ENCODE peak calls at places on chromosomes 16 and 17, in five cellular contexts. One of them, this sample, is unnamed.

GRCh38 chr16:66746682-66747081 is 4.7 kb downstream of the DYNC1LI2 start:
- DNase-seq in GM06990: no peak
- DNase-seq in stomach: no peak
- DNase-seq in tibial artery: no peak
- DNase-seq in iPS DF 6.9: no peak
- DNase-seq in this sample: no peak

GRCh38 chr17:6495450-6496115 is 51.3 kb downstream of the PIMREG start:
- DNase-seq in iPS DF 6.9: no peak
- DNase-seq in stomach: no peak
- DNase-seq in GM06990: no peak
- DNase-seq in tibial artery: no peak
- DNase-seq in this sample: no peak

GRCh38 chr16:68732741-68733399 is 4.2 kb upstream of the CDH1 start:
- DNase-seq in stomach: no peak
- DNase-seq in iPS DF 6.9: no peak
- DNase-seq in tibial artery: no peak
- DNase-seq in GM06990: no peak
- DNase-seq in this sample: no peak

GRCh38 chr17:49298371-49298976 is 63.6 kb downstream of the ZNF652 start:
- DNase-seq in iPS DF 6.9: no peak
- DNase-seq in tibial artery: no peak
- DNase-seq in stomach: no peak
- DNase-seq in GM06990: no peak
- DNase-seq in this sample: no peak

GRCh38 chr17:75048396-75048933 is 1.4 kb downstream of the KCTD2 start:
- DNase-seq in GM06990: no peak
- DNase-seq in stomach: peak; percentile 41
- DNase-seq in tibial artery: peak; percentile 35
- DNase-seq in iPS DF 6.9: no peak
- DNase-seq in this sample: no peak

GRCh38 chr17:54979657-54980056 is 11.1 kb downstream of the STXBP4 start:
- DNase-seq in iPS DF 6.9: no peak
- DNase-seq in tibial artery: no peak
- DNase-seq in stomach: no peak
- DNase-seq in GM06990: no peak
- DNase-seq in this sample: no peak

GRCh38 chr17:70552230-70552981 is 383.1 kb downstream of the KCNJ2 start:
- DNase-seq in iPS DF 6.9: peak; percentile 20
- DNase-seq in GM06990: no peak
- DNase-seq in stomach: no peak
- DNase-seq in tibial artery: no peak
- DNase-seq in this sample: no peak

GRCh38 chr17:77435272-77436057 is 294.7 kb downstream of the SEC14L1 start:
- DNase-seq in tibial artery: no peak
- DNase-seq in GM06990: no peak
- DNase-seq in stomach: no peak
- DNase-seq in iPS DF 6.9: no peak
- DNase-seq in this sample: no peak

GRCh38 chr16:89055313-89055712 is 38.3 kb upstream of the ACSF3 start:
- DNase-seq in iPS DF 6.9: no peak
- DNase-seq in tibial artery: no peak
- DNase-seq in GM06990: no peak
- DNase-seq in stomach: no peak
- DNase-seq in this sample: no peak

GRCh38 chr17:80002690-80003490 is 32.8 kb downstream of the TBC1D16 start:
- DNase-seq in tibial artery: no peak
- DNase-seq in iPS DF 6.9: no peak
- DNase-seq in GM06990: no peak
- DNase-seq in stomach: peak; percentile 50
- DNase-seq in this sample: no peak

GRCh38 chr16:617855-618254 is 12.9 kb upstream of the WFIKKN1 start:
- DNase-seq in iPS DF 6.9: no peak
- DNase-seq in tibial artery: no peak
- DNase-seq in stomach: no peak
- DNase-seq in GM06990: no peak
- DNase-seq in this sample: no peak

GRCh38 chr17:47730681-47731080 is 2.4 kb upstream of the TBX21 start:
- DNase-seq in tibial artery: no peak
- DNase-seq in GM06990: no peak
- DNase-seq in stomach: no peak
- DNase-seq in iPS DF 6.9: no peak
- DNase-seq in this sample: no peak

GRCh38 chr16:50724237-50724747 is 17.6 kb upstream of the CYLD start:
- DNase-seq in GM06990: no peak
- DNase-seq in tibial artery: no peak
- DNase-seq in stomach: no peak
- DNase-seq in iPS DF 6.9: no peak
- DNase-seq in this sample: no peak

GRCh38 chr16:11836653-11837244 is 14.6 kb downstream of the RSL1D1 start:
- DNase-seq in GM06990: no peak
- DNase-seq in iPS DF 6.9: no peak
- DNase-seq in tibial artery: no peak
- DNase-seq in stomach: no peak
- DNase-seq in this sample: no peak

GRCh38 chr17:6546069-6546718 is 10.2 kb downstream of the PITPNM3 start:
- DNase-seq in iPS DF 6.9: no peak
- DNase-seq in stomach: no peak
- DNase-seq in GM06990: no peak
- DNase-seq in tibial artery: no peak
- DNase-seq in this sample: no peak

GRCh38 chr17:1271441-1271840 is 1.2 kb downstream of the BHLHA9 start:
- DNase-seq in stomach: no peak
- DNase-seq in tibial artery: no peak
- DNase-seq in GM06990: no peak
- DNase-seq in iPS DF 6.9: no peak
- DNase-seq in this sample: no peak

GRCh38 chr17:79844869-79845600 is 5.8 kb upstream of the CBX4 start:
- DNase-seq in iPS DF 6.9: no peak
- DNase-seq in tibial artery: no peak
- DNase-seq in stomach: peak; percentile 60
- DNase-seq in GM06990: no peak
- DNase-seq in this sample: no peak

DNA sequence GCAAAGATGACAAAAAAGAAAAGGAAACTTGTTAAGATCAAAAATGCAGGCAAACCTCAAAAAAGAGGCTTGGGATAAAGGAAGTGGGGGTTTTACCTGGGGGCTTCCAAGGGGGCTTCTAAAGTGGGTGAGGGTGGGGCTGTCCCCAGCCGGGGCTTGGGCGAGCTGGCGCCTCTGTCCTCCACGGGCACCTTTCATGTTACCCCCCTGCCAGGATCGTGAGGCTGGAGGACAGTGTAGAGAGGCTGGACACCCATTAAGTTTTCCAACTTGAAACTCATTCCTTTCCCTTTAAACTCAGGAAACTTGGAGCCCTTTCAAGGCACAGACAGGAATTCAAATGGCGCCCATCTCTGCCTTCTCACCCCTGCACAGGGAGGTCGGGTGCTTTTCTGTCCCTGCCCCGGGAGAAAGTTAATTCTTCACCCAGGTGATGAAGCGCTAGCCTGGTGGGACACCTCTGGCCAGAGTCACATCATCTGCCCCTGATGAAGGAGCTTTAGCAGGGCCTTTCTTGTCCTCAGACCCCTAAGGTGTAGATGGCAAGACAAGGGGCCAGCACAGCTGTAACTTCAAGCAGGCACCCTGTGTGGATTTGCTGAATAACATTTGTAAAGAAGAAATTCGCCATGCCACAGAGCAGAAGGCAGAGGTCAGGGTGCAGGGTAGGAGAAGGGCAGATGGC is 87.3 kb downstream of the C16orf78 start:
- DNase-seq in GM06990: no peak
- DNase-seq in tibial artery: no peak
- DNase-seq in iPS DF 6.9: no peak
- DNase-seq in stomach: peak; percentile 7
- DNase-seq in this sample: peak; percentile 72
- H3K36me3 ChIP-seq in GM06990: no peaks in the 10 kb centered on the region
- H3K36me3 ChIP-seq in tibial artery: no peaks in the 10 kb centered on the region
- H3K36me3 ChIP-seq in iPS DF 6.9: no peaks in the 10 kb centered on the region
- H3K36me3 ChIP-seq in stomach: no peaks in the 10 kb centered on the region
- H3K36me3 ChIP-seq in this sample: no peaks in the 10 kb centered on the region

DNA sequence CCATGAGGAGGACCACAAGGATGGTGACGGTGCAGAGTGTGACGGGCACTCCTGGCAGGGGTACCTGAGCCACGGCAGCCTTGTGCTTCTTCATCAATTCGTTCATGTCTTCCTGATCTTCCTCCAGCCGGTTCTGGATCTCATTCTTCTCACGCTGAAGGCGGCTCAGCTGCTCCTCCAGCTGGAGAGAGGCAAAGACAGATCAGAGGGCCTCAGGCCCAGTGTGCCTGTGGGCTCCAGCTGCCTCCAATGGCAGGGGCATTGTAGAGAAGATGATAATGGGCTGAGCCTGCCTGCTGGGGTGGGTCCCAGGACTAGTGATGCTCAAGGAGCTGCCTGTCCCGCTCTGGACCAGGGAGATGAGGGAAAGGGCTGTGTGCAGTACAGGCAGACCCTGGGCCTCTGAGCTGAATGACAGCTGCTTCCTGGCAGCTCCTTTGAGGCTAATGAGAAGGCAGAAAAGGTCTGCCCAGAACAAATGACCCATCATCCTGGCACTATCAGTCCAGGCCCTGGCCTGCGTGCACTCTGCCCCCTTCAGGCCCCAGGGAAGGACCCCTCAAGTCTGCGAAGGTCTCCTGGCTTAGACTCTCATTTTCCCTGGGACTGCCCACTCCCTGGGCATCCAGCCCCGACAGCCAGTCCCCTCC is 47.9 kb downstream of the PIPOX start:
- DNase-seq in stomach: no peak
- DNase-seq in GM06990: no peak
- DNase-seq in iPS DF 6.9: no peak
- DNase-seq in tibial artery: no peak
- DNase-seq in this sample: no peak
- H3K36me3 ChIP-seq in stomach: peaks cover 100% of the 10 kb centered on the region
- H3K36me3 ChIP-seq in GM06990: peaks cover 36% of the 10 kb centered on the region
- H3K36me3 ChIP-seq in iPS DF 6.9: peaks cover 26% of the 10 kb centered on the region
- H3K36me3 ChIP-seq in tibial artery: peaks cover 78% of the 10 kb centered on the region
- H3K36me3 ChIP-seq in this sample: peaks cover 89% of the 10 kb centered on the region

GRCh38 chr17:40021471-40021961 is 6.3 kb downstream of the CSF3 start:
- DNase-seq in GM06990: no peak
- DNase-seq in stomach: no peak
- DNase-seq in tibial artery: peak; percentile 46
- DNase-seq in iPS DF 6.9: no peak
- DNase-seq in this sample: no peak
- H3K36me3 ChIP-seq in GM06990: peaks cover 42% of the 10 kb centered on the region
- H3K36me3 ChIP-seq in stomach: peaks cover 68% of the 10 kb centered on the region
- H3K36me3 ChIP-seq in tibial artery: peaks cover 47% of the 10 kb centered on the region
- H3K36me3 ChIP-seq in iPS DF 6.9: peaks cover 34% of the 10 kb centered on the region
- H3K36me3 ChIP-seq in this sample: no peaks in the 10 kb centered on the region

GRCh38 chr16:2077696-2078095 is 29.9 kb downstream of the TSC2 start:
- DNase-seq in stomach: no peak
- DNase-seq in iPS DF 6.9: no peak
- DNase-seq in GM06990: no peak
- DNase-seq in tibial artery: no peak
- DNase-seq in this sample: no peak
- H3K36me3 ChIP-seq in stomach: peaks cover 100% of the 10 kb centered on the region
- H3K36me3 ChIP-seq in iPS DF 6.9: peaks cover 25% of the 10 kb centered on the region
- H3K36me3 ChIP-seq in GM06990: peaks cover 25% of the 10 kb centered on the region
- H3K36me3 ChIP-seq in tibial artery: peaks cover 37% of the 10 kb centered on the region
- H3K36me3 ChIP-seq in this sample: no peaks in the 10 kb centered on the region

GRCh38 chr17:40329981-40330794 is 21.2 kb downstream of the RARA start:
- DNase-seq in stomach: peak; percentile 76
- DNase-seq in tibial artery: no peak
- DNase-seq in iPS DF 6.9: no peak
- DNase-seq in GM06990: no peak
- DNase-seq in this sample: no peak
- H3K36me3 ChIP-seq in stomach: peaks cover 6% of the 10 kb centered on the region
- H3K36me3 ChIP-seq in tibial artery: no peaks in the 10 kb centered on the region
- H3K36me3 ChIP-seq in iPS DF 6.9: peaks cover 2% of the 10 kb centered on the region
- H3K36me3 ChIP-seq in GM06990: peaks cover 15% of the 10 kb centered on the region
- H3K36me3 ChIP-seq in this sample: no peaks in the 10 kb centered on the region

GRCh38 chr16:29994613-29995329 is 646 bp downstream of the HIRIP3 start:
- DNase-seq in iPS DF 6.9: no peak
- DNase-seq in GM06990: no peak
- DNase-seq in tibial artery: no peak
- DNase-seq in stomach: peak; percentile 78
- DNase-seq in this sample: no peak

GRCh38 chr16:29992371-29992967 is 2.9 kb downstream of the HIRIP3 start:
- DNase-seq in stomach: no peak
- DNase-seq in iPS DF 6.9: no peak
- DNase-seq in GM06990: no peak
- DNase-seq in tibial artery: no peak
- DNase-seq in this sample: no peak

GRCh38 chr16:29993191-29993902 is 2.1 kb downstream of the HIRIP3 start:
- DNase-seq in GM06990: no peak
- DNase-seq in iPS DF 6.9: no peak
- DNase-seq in stomach: no peak
- DNase-seq in tibial artery: no peak
- DNase-seq in this sample: no peak

GRCh38 chr16:29995330-29995910 is at the start of gene HIRIP3:
- DNase-seq in stomach: peak; percentile 90
- DNase-seq in tibial artery: peak; percentile 85
- DNase-seq in GM06990: peak; percentile 92
- DNase-seq in iPS DF 6.9: no peak
- DNase-seq in this sample: no peak

GRCh38 chr16:29993903-29994612 is 1.4 kb downstream of the HIRIP3 start:
- DNase-seq in tibial artery: no peak
- DNase-seq in stomach: no peak
- DNase-seq in iPS DF 6.9: no peak
- DNase-seq in GM06990: no peak
- DNase-seq in this sample: no peak
- H3K36me3 ChIP-seq in tibial artery: peaks cover 19% of the 10 kb centered on the region
- H3K36me3 ChIP-seq in stomach: peaks cover 68% of the 10 kb centered on the region
- H3K36me3 ChIP-seq in iPS DF 6.9: peaks cover 5% of the 10 kb centered on the region
- H3K36me3 ChIP-seq in GM06990: peaks cover 15% of the 10 kb centered on the region
- H3K36me3 ChIP-seq in this sample: peaks cover 29% of the 10 kb centered on the region

DNA sequence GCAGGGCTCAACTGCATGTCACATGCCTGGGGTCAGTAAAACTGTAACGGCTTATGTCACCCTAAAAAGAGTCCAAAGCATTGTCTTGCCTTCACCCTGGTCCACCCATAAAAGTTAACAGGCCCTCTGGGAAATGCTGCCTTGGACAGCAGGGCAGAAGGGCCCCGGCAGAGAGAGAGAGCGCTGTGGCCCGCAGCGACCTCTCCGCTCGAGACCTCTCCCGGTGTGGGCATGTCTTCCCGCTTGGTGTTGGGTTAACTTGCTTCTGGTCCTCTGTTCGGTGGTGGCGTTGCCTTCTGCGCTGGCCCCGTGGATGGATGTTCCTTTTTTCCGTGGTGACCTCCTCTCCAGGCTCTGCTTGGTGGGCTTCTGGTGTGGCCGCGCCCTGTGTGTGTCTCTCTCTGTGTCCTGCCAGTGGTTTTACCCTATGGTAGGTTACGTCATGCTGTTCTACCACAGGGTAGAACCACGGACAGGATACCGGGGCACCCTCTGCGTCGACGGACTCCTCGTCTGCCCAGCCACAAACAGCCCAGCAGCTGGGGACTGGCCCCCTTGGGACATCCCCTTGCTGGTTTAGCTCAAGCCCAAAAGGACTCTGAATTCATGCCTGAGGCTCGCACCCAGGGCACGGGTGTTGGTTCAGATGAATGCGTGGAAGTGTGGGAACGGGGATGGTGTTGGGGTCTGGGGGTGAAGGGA is 18.3 kb upstream of the CLEC18A start:
- DNase-seq in GM06990: no peak
- DNase-seq in stomach: no peak
- DNase-seq in iPS DF 6.9: no peak
- DNase-seq in tibial artery: no peak
- DNase-seq in this sample: no peak
- H3K36me3 ChIP-seq in GM06990: peaks cover 27% of the 10 kb centered on the region
- H3K36me3 ChIP-seq in stomach: peaks cover 94% of the 10 kb centered on the region
- H3K36me3 ChIP-seq in iPS DF 6.9: peaks cover 15% of the 10 kb centered on the region
- H3K36me3 ChIP-seq in tibial artery: peaks cover 84% of the 10 kb centered on the region
- H3K36me3 ChIP-seq in this sample: no peaks in the 10 kb centered on the region

GRCh38 chr16:24800586-24800985 is 45.2 kb upstream of the SLC5A11 start:
- DNase-seq in stomach: no peak
- DNase-seq in tibial artery: no peak
- DNase-seq in iPS DF 6.9: no peak
- DNase-seq in GM06990: no peak
- DNase-seq in this sample: no peak
- H3K36me3 ChIP-seq in stomach: peaks cover 99% of the 10 kb centered on the region
- H3K36me3 ChIP-seq in tibial artery: peaks cover 91% of the 10 kb centered on the region
- H3K36me3 ChIP-seq in iPS DF 6.9: peaks cover 36% of the 10 kb centered on the region
- H3K36me3 ChIP-seq in GM06990: peaks cover 27% of the 10 kb centered on the region
- H3K36me3 ChIP-seq in this sample: no peaks in the 10 kb centered on the region

GRCh38 chr17:28347261-28347891 is 10.0 kb downstream of the POLDIP2 start:
- DNase-seq in tibial artery: no peak
- DNase-seq in GM06990: no peak
- DNase-seq in iPS DF 6.9: no peak
- DNase-seq in stomach: peak; percentile 50
- DNase-seq in this sample: no peak
- H3K36me3 ChIP-seq in tibial artery: peaks cover 32% of the 10 kb centered on the region
- H3K36me3 ChIP-seq in GM06990: peaks cover 48% of the 10 kb centered on the region
- H3K36me3 ChIP-seq in iPS DF 6.9: peaks cover 37% of the 10 kb centered on the region
- H3K36me3 ChIP-seq in stomach: peaks cover 99% of the 10 kb centered on the region
- H3K36me3 ChIP-seq in this sample: no peaks in the 10 kb centered on the region

This sample was measured in vagina.